ENCODE peak calls at places on chromosomes 2 and 18, in seven cellular contexts. T is lung microvascular endothelial cell; K is uterus; G is H7; F is activated CD4-positive, alpha-beta T cell treated with anti-CD3 and anti-CD28 coated beads, Interleukin-2, amount 50 U/mL, for 48 hours; O is NCI-H2081 treated with DMSO at 0.1 percent for 48 hours; A is activated T-helper 1 cell treated with anti-CD3 and anti-CD28 coated beads, Interleukin-2, amount 50 U/mL, for 16 hours. X is an unnamed sample.

GRCh38 chr2:241891315-241891987 is 21.9 kb downstream of the RTP5 start:
- DNase-seq in G (peak), F (no peak), K (no peak), O (no peak), A (no peak), T (no peak), X (no peak)

GRCh38 chr2:3633982-3634630 is 23.9 kb upstream of the ALLC start:
- DNase-seq in O (no peak), K (no peak), T (no peak), A (no peak), F (no peak), G (peak), X (no peak)

GRCh38 chr2:77054938-77055337 is 467.2 kb downstream of the LRRTM4 start:
- DNase-seq in T (no peak), G (peak), F (no peak), K (no peak), A (no peak), O (no peak), X (no peak)

GRCh38 chr2:178397002-178397605 is 53.9 kb downstream of the PRKRA start:
- DNase-seq in O (peak), T (peak), A (no peak), G (peak), F (no peak), K (no peak), X (peak)

GRCh38 chr18:62834715-62835114 is 119.4 kb downstream of the PHLPP1 start:
- DNase-seq in F (no peak), K (no peak), O (no peak), G (no peak), A (no peak), T (no peak), X (no peak)

GRCh38 chr18:68449292-68449691 is 265.6 kb downstream of the TMX3 start:
- DNase-seq in A (no peak), G (no peak), K (no peak), T (no peak), F (no peak), O (no peak), X (no peak)

GRCh38 chr2:110994250-110994961 is 126.3 kb upstream of the BCL2L11 start:
- DNase-seq in T (no peak), F (no peak), K (no peak), O (no peak), G (no peak), A (no peak), X (peak)

GRCh38 chr2:196182439-196183171 is 11.2 kb upstream of the STK17B start:
- DNase-seq in T (no peak), F (no peak), K (no peak), O (no peak), G (no peak), A (no peak), X (no peak)

GRCh38 chr18:12252061-12252460 is 2.1 kb upstream of the CIDEA start:
- DNase-seq in T (no peak), A (no peak), O (no peak), F (no peak), K (no peak), G (no peak), X (no peak)

GRCh38 chr2:172922294-172922693 is 153.4 kb upstream of the MAP3K20 start:
- DNase-seq in F (no peak), G (no peak), T (no peak), O (no peak), A (no peak), K (no peak), X (no peak)

X was measured in small intestine.